ENCODE peak calls at places on chromosomes 11 and 22, in four cellular contexts. I, Z, T and O are unnamed samples.

GRCh38 chr11:34521265-34521664 is 7.7 kb upstream of the ELF5 start:
- DNase-seq in I (no peak), T (no peak), Z (no peak), O (no peak)

GRCh38 chr11:81658722-81659121 is 1074.9 kb downstream of the FAM181B start:
- DNase-seq in I (peak; percentile 10), Z (no peak), T (peak; percentile 31), O (peak; percentile 20)

GRCh38 chr22:38725900-38726655 is 20.3 kb downstream of the GTPBP1 start:
- DNase-seq in I (no peak), T (no peak), Z (no peak), O (no peak)

GRCh38 chr11:12717851-12718291 is 43.6 kb downstream of the TEAD1 start:
- DNase-seq in Z (no peak), T (no peak), I (no peak), O (no peak)

GRCh38 chr11:87038235-87038960 is 664 bp downstream of the TMEM135 start:
- DNase-seq in T (no peak), I (peak; percentile 12), Z (no peak), O (no peak)

GRCh38 chr11:33018005-33018404 is 2.3 kb downstream of the DEPDC7 start:
- DNase-seq in I (no peak), Z (no peak), T (no peak), O (peak; percentile 58)

GRCh38 chr11:27757953-27758352 is 57.7 kb upstream of the BDNF start:
- DNase-seq in I (no peak), T (no peak), Z (no peak), O (no peak)

GRCh38 chr11:123144707-123145106 is 50.3 kb downstream of the CLMP start:
- DNase-seq in T (no peak), I (no peak), Z (no peak), O (no peak)

GRCh38 chr11:76653674-76654309 is 16.8 kb downstream of the LRRC32 start:
- DNase-seq in Z (no peak), I (no peak), T (peak; percentile 4), O (no peak)

GRCh38 chr11:104870910-104871309 is 27.4 kb downstream of the CASP12 start:
- DNase-seq in T (no peak), Z (no peak), I (no peak), O (no peak)

GRCh38 chr11:848380-848931 is 5.8 kb downstream of the TSPAN4 start:
- DNase-seq in Z (peak; percentile 71), T (peak; percentile 75), I (peak; percentile 89), O (no peak)

GRCh38 chr22:46579751-46580449 is 40.3 kb upstream of the GRAMD4 start:
- DNase-seq in I (no peak), Z (no peak), T (no peak), O (no peak)

GRCh38 chr11:61532136-61533038 is 23.8 kb downstream of the LRRC10B start:
- DNase-seq in I (peak; percentile 69), T (peak; percentile 77), Z (peak; percentile 84), O (peak; percentile 34)

GRCh38 chr22:36055376-36056310 is 27.0 kb upstream of the RBFOX2 start:
- DNase-seq in T (no peak), I (no peak), Z (no peak), O (no peak)

DNA sequence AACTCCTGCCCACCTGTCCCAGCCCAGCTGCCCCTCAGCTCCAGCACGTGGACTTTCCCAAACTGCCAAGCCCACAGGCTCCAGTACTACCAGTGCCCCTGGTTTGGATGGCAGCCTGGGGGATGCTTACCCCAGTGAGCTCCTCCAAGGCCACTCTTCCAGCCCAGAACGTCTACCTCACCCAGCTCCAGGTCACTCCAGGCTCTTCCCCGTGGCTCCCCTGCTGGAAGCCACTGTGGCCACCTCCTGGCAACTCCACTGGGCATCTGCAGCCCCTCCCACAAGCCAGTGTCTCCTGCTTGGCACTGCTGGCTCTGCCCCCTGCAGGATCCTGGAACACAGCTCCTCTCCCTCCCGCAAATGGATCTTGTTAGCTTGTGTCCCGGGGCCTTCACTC is 29.3 kb downstream of the LMO1 start:
- DNase-seq in I (peak; percentile 72), T (no peak), Z (no peak), O (no peak)
- TF ChIP-seq FOXJ3 in I (peak; percentile 26), T (no peak), Z (no peak), O (no peak)

GRCh38 chr11:63510360-63511130 is 4.7 kb downstream of the LGALS12 start:
- DNase-seq in I (no peak), Z (peak; percentile 7), T (no peak), O (no peak)
- TF ChIP-seq FOXJ3 in I (no peak), Z (no peak), T (no peak), O (no peak)

GRCh38 chr11:2513441-2513840 is 68.6 kb downstream of the KCNQ1 start:
- DNase-seq in T (no peak), I (peak; percentile 6), Z (peak; percentile 4), O (no peak)
- TF ChIP-seq FOXJ3 in T (no peak), I (no peak), Z (no peak), O (no peak)

GRCh38 chr11:71237853-71238252 is 14.5 kb downstream of the SHANK2 start:
- DNase-seq in T (no peak), I (peak; percentile 12), Z (no peak), O (no peak)
- TF ChIP-seq FOXJ3 in T (no peak), I (no peak), Z (no peak), O (no peak)

DNA sequence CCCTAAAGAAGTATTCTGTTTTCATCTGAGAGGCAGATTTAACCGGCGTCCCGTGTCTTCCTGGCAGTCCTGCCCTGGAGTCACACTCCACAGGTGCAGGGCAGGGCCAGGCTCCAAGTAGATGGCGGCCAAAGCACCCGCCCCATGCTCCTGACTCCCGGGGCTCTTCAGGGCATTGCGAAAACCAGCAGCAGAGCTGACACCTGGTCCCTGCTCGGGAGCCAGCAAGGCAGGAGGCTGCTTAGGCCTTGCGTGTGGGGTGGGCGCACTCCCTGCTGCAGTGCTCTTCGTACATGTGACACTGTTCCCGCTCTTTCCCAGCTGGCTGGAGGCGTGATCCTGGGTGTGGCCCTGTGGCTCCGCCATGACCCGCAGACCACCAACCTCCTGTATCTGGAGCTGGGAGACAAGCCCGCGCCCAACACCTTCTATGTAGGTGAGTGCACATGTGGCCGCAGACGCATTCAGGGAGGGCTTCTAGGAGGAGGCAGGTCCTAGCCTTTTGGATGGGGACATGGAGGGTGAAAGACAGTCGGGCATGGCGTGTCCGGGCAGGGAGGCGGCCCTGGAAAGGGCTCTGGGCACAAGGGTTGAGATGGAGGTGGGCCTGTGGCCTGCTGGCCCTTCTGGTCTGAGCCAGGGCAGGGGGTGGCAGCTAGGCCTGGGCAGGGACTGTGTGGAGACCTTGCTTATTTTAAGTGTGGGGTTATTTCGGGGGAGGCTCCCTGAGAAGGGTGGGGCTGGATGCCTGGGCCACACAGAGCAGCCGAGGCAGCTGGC is 10.3 kb upstream of the TSSC4 start:
- DNase-seq in Z (no peak), T (no peak), I (no peak), O (no peak)
- TF ChIP-seq FOXJ3 in Z (no peak), T (no peak), I (no peak), O (no peak)

GRCh38 chr11:46463701-46464100 is 72.1 kb upstream of the CHRM4 start:
- DNase-seq in I (no peak), T (no peak), Z (no peak), O (no peak)
- TF ChIP-seq FOXJ3 in I (no peak), T (no peak), Z (no peak), O (no peak)

GRCh38 chr11:57883630-57884029 is 122.0 kb downstream of the CTNND1 start:
- DNase-seq in I (no peak), Z (no peak), T (no peak), O (no peak)

GRCh38 chr11:57881647-57882046 is 120.0 kb downstream of the CTNND1 start:
- DNase-seq in Z (no peak), I (no peak), T (no peak), O (no peak)

GRCh38 chr11:57890521-57890920 is 128.9 kb downstream of the CTNND1 start:
- DNase-seq in T (no peak), Z (no peak), I (no peak), O (no peak)

GRCh38 chr11:57888385-57888784 is 126.8 kb downstream of the CTNND1 start:
- DNase-seq in T (no peak), Z (no peak), I (no peak), O (no peak)

DNA sequence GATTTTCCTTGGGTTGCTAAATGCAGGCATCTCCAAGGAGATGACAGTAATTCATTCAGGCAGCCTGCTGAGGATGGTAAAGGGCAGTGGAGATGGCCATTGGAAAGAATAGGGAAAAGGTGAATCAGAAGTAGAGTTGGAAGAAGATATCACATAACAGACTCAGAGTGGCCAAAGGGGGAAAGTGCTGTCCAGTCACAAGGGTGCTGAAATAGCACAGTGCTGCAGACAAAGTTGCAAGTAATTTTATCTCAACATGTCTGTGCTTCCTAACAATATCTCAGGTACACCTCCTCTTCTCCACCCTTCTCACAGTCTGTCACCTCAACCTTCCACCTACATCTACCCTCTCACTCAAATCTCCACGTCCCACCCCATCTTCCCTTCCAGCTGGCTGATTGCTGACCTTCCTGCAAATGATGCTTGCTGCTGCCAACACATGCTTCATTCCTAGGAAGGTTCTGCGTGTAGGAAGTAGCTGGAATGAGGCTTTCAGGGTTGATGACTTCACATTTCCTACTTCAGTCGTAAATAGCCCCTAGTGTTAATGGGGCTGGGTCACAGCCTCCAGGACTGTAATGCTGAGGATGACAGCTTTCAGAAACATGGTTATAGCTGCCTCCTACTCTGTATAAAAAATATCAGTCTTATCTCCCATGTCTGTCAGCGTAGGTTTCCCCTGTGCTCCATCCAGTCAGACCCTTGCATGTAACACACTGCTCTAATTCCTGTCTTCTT is 123.9 kb downstream of the CTNND1 start:
- DNase-seq in Z (no peak), T (peak; percentile 46), I (no peak), O (peak; percentile 20)
- TF ChIP-seq FOXJ3 in Z (no peak), T (no peak), I (no peak), O (no peak)

DNA sequence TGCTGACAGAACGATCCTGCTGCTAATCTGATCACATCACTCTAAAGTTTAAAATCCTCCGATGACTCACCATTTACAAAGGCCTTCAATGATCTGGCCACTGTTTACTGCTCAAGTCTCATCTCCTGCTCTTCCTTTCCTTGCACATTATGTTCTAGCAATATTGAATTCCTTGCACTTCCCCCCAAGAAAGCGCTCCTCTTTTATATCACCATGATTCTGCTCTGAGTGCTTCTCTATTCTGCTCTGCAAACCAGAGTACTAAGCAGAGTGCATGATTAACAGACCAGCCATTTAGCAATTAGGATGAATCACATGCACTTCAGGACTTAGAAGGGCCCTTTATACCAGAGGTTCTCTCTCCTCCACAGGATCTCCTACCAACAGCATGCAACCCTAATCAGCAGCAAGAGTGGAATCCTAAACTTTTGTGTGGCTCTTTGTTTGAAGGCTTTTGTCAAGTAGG is 1122.8 kb upstream of the CCDC90B start:
- DNase-seq in I (no peak), Z (no peak), T (no peak), O (no peak)
- TF ChIP-seq FOXJ3 in I (no peak), Z (no peak), T (no peak), O (no peak)